ENCODE peak calls at places on chromosome 7, in five cellular contexts. One of them, this sample, is unnamed.

GRCh38 chr7:13602036-13602435 is 387.4 kb downstream of the ETV1 start:
- DNase-seq in activated CD8-positive, alpha-beta T cell treated with anti-CD3 and anti-CD28 coated beads for 36 hours: no peak
- DNase-seq in NB4: no peak
- DNase-seq in WTC11: no peak
- DNase-seq in nephron progenitor cell: no peak
- DNase-seq in this sample: no peak

GRCh38 chr7:106041140-106041717 is 70.9 kb downstream of the SYPL1 start:
- DNase-seq in activated CD8-positive, alpha-beta T cell treated with anti-CD3 and anti-CD28 coated beads for 36 hours: peak; percentile 50
- DNase-seq in NB4: peak; percentile 64
- DNase-seq in nephron progenitor cell: peak; percentile 66
- DNase-seq in WTC11: peak; percentile 72
- DNase-seq in this sample: peak; percentile 59

GRCh38 chr7:105015631-105015965 is 1.6 kb downstream of the KMT2E start:
- DNase-seq in WTC11: no peak
- DNase-seq in nephron progenitor cell: peak; percentile 21
- DNase-seq in NB4: peak; percentile 65
- DNase-seq in activated CD8-positive, alpha-beta T cell treated with anti-CD3 and anti-CD28 coated beads for 36 hours: peak; percentile 58
- DNase-seq in this sample: no peak

GRCh38 chr7:155836216-155837125 is 24.2 kb upstream of the SHH start:
- DNase-seq in NB4: no peak
- DNase-seq in WTC11: no peak
- DNase-seq in nephron progenitor cell: no peak
- DNase-seq in activated CD8-positive, alpha-beta T cell treated with anti-CD3 and anti-CD28 coated beads for 36 hours: no peak
- DNase-seq in this sample: no peak

GRCh38 chr7:99104631-99105030 is 39.3 kb downstream of the SMURF1 start:
- DNase-seq in nephron progenitor cell: no peak
- DNase-seq in activated CD8-positive, alpha-beta T cell treated with anti-CD3 and anti-CD28 coated beads for 36 hours: no peak
- DNase-seq in WTC11: no peak
- DNase-seq in NB4: no peak
- DNase-seq in this sample: no peak

GRCh38 chr7:108598153-108598552 is 28.5 kb downstream of the DNAJB9 start:
- DNase-seq in nephron progenitor cell: peak; percentile 13
- DNase-seq in WTC11: no peak
- DNase-seq in activated CD8-positive, alpha-beta T cell treated with anti-CD3 and anti-CD28 coated beads for 36 hours: no peak
- DNase-seq in NB4: no peak
- DNase-seq in this sample: no peak

GRCh38 chr7:142328006-142328405 is 70.1 kb upstream of the PRSS58 start:
- DNase-seq in WTC11: peak; percentile 34
- DNase-seq in NB4: no peak
- DNase-seq in activated CD8-positive, alpha-beta T cell treated with anti-CD3 and anti-CD28 coated beads for 36 hours: no peak
- DNase-seq in nephron progenitor cell: peak; percentile 41
- DNase-seq in this sample: no peak

GRCh38 chr7:88789480-88790064 is 6.0 kb downstream of the TEX47 start:
- DNase-seq in NB4: peak; percentile 27
- DNase-seq in WTC11: no peak
- DNase-seq in activated CD8-positive, alpha-beta T cell treated with anti-CD3 and anti-CD28 coated beads for 36 hours: no peak
- DNase-seq in nephron progenitor cell: no peak
- DNase-seq in this sample: no peak

GRCh38 chr7:1856161-1856965 is 186.3 kb downstream of the ELFN1 start:
- DNase-seq in NB4: no peak
- DNase-seq in WTC11: peak; percentile 9
- DNase-seq in nephron progenitor cell: peak; percentile 10
- DNase-seq in activated CD8-positive, alpha-beta T cell treated with anti-CD3 and anti-CD28 coated beads for 36 hours: no peak
- DNase-seq in this sample: no peak

GRCh38 chr7:22866965-22867364 is 44.3 kb upstream of the TOMM7 start:
- DNase-seq in activated CD8-positive, alpha-beta T cell treated with anti-CD3 and anti-CD28 coated beads for 36 hours: no peak
- DNase-seq in NB4: no peak
- DNase-seq in WTC11: no peak
- DNase-seq in nephron progenitor cell: no peak
- DNase-seq in this sample: no peak

GRCh38 chr7:119219663-119220062 is 995.2 kb downstream of the ANKRD7 start:
- DNase-seq in activated CD8-positive, alpha-beta T cell treated with anti-CD3 and anti-CD28 coated beads for 36 hours: no peak
- DNase-seq in WTC11: no peak
- DNase-seq in NB4: no peak
- DNase-seq in nephron progenitor cell: no peak
- DNase-seq in this sample: no peak

GRCh38 chr7:64876792-64877713 is 26.0 kb upstream of the ZNF273 start:
- DNase-seq in nephron progenitor cell: peak; percentile 69
- DNase-seq in activated CD8-positive, alpha-beta T cell treated with anti-CD3 and anti-CD28 coated beads for 36 hours: peak; percentile 79
- DNase-seq in WTC11: peak; percentile 80
- DNase-seq in NB4: peak; percentile 40
- DNase-seq in this sample: peak; percentile 47

GRCh38 chr7:69517985-69518731 is 80.1 kb upstream of the AUTS2 start:
- DNase-seq in nephron progenitor cell: no peak
- DNase-seq in NB4: no peak
- DNase-seq in WTC11: peak; percentile 57
- DNase-seq in activated CD8-positive, alpha-beta T cell treated with anti-CD3 and anti-CD28 coated beads for 36 hours: no peak
- DNase-seq in this sample: peak; percentile 20

GRCh38 chr7:65840446-65840845 is 32.4 kb upstream of the VKORC1L1 start:
- DNase-seq in WTC11: no peak
- DNase-seq in activated CD8-positive, alpha-beta T cell treated with anti-CD3 and anti-CD28 coated beads for 36 hours: peak; percentile 57
- DNase-seq in nephron progenitor cell: peak; percentile 30
- DNase-seq in NB4: peak; percentile 32
- DNase-seq in this sample: peak; percentile 19

GRCh38 chr7:97971120-97971989 is 18.6 kb downstream of the OCM2 start:
- DNase-seq in nephron progenitor cell: no peak
- DNase-seq in activated CD8-positive, alpha-beta T cell treated with anti-CD3 and anti-CD28 coated beads for 36 hours: peak; percentile 44
- DNase-seq in WTC11: no peak
- DNase-seq in NB4: peak; percentile 75
- DNase-seq in this sample: no peak

GRCh38 chr7:41107330-41107937 is 595.5 kb downstream of the INHBA start:
- DNase-seq in activated CD8-positive, alpha-beta T cell treated with anti-CD3 and anti-CD28 coated beads for 36 hours: no peak
- DNase-seq in WTC11: no peak
- DNase-seq in nephron progenitor cell: no peak
- DNase-seq in NB4: no peak
- DNase-seq in this sample: no peak

GRCh38 chr7:15643000-15643705 is 43.3 kb downstream of the MEOX2 start:
- DNase-seq in WTC11: no peak
- DNase-seq in nephron progenitor cell: no peak
- DNase-seq in activated CD8-positive, alpha-beta T cell treated with anti-CD3 and anti-CD28 coated beads for 36 hours: no peak
- DNase-seq in NB4: peak; percentile 61
- DNase-seq in this sample: no peak

GRCh38 chr7:16926283-16926682 is 44.5 kb upstream of the AGR3 start:
- DNase-seq in nephron progenitor cell: no peak
- DNase-seq in activated CD8-positive, alpha-beta T cell treated with anti-CD3 and anti-CD28 coated beads for 36 hours: peak; percentile 30
- DNase-seq in NB4: peak; percentile 72
- DNase-seq in WTC11: no peak
- DNase-seq in this sample: no peak

GRCh38 chr7:132108553-132108952 is 467.7 kb downstream of the PLXNA4 start:
- DNase-seq in NB4: no peak
- DNase-seq in WTC11: no peak
- DNase-seq in activated CD8-positive, alpha-beta T cell treated with anti-CD3 and anti-CD28 coated beads for 36 hours: no peak
- DNase-seq in nephron progenitor cell: no peak
- DNase-seq in this sample: no peak

GRCh38 chr7:112211348-112211907 is 4.9 kb downstream of the ZNF277 start:
- DNase-seq in nephron progenitor cell: no peak
- DNase-seq in WTC11: no peak
- DNase-seq in NB4: no peak
- DNase-seq in activated CD8-positive, alpha-beta T cell treated with anti-CD3 and anti-CD28 coated beads for 36 hours: no peak
- DNase-seq in this sample: no peak

GRCh38 chr7:134031835-134032617 is 95.1 kb upstream of the LRGUK start:
- DNase-seq in activated CD8-positive, alpha-beta T cell treated with anti-CD3 and anti-CD28 coated beads for 36 hours: peak; percentile 12
- DNase-seq in nephron progenitor cell: no peak
- DNase-seq in WTC11: no peak
- DNase-seq in NB4: no peak
- DNase-seq in this sample: no peak

GRCh38 chr7:2120841-2121830 is 111.6 kb downstream of the MAD1L1 start:
- DNase-seq in activated CD8-positive, alpha-beta T cell treated with anti-CD3 and anti-CD28 coated beads for 36 hours: no peak
- DNase-seq in WTC11: no peak
- DNase-seq in NB4: no peak
- DNase-seq in nephron progenitor cell: no peak
- DNase-seq in this sample: no peak

GRCh38 chr7:85055906-85056305 is 130.9 kb downstream of the SEMA3D start:
- DNase-seq in nephron progenitor cell: no peak
- DNase-seq in activated CD8-positive, alpha-beta T cell treated with anti-CD3 and anti-CD28 coated beads for 36 hours: no peak
- DNase-seq in WTC11: no peak
- DNase-seq in NB4: no peak
- DNase-seq in this sample: no peak

GRCh38 chr7:18402488-18403183 is 92.9 kb upstream of the HDAC9 start:
- DNase-seq in nephron progenitor cell: no peak
- DNase-seq in WTC11: no peak
- DNase-seq in activated CD8-positive, alpha-beta T cell treated with anti-CD3 and anti-CD28 coated beads for 36 hours: no peak
- DNase-seq in NB4: no peak
- DNase-seq in this sample: no peak

GRCh38 chr7:49001610-49002033 is 77.3 kb downstream of the CDC14C start:
- DNase-seq in activated CD8-positive, alpha-beta T cell treated with anti-CD3 and anti-CD28 coated beads for 36 hours: peak; percentile 22
- DNase-seq in nephron progenitor cell: peak; percentile 42
- DNase-seq in WTC11: peak; percentile 68
- DNase-seq in NB4: peak; percentile 69
- DNase-seq in this sample: peak; percentile 35

GRCh38 chr7:115230882-115231508 is 309.1 kb downstream of the MDFIC start:
- DNase-seq in nephron progenitor cell: no peak
- DNase-seq in activated CD8-positive, alpha-beta T cell treated with anti-CD3 and anti-CD28 coated beads for 36 hours: no peak
- DNase-seq in WTC11: no peak
- DNase-seq in NB4: peak; percentile 42
- DNase-seq in this sample: no peak

GRCh38 chr7:1689356-1689755 is 19.3 kb downstream of the ELFN1 start:
- DNase-seq in NB4: no peak
- DNase-seq in activated CD8-positive, alpha-beta T cell treated with anti-CD3 and anti-CD28 coated beads for 36 hours: no peak
- DNase-seq in nephron progenitor cell: no peak
- DNase-seq in WTC11: no peak
- DNase-seq in this sample: no peak

GRCh38 chr7:102138676-102139075 is 148.0 kb upstream of the SH2B2 start:
- DNase-seq in NB4: no peak
- DNase-seq in activated CD8-positive, alpha-beta T cell treated with anti-CD3 and anti-CD28 coated beads for 36 hours: no peak
- DNase-seq in WTC11: no peak
- DNase-seq in nephron progenitor cell: no peak
- DNase-seq in this sample: no peak

GRCh38 chr7:727104-727805 is at the start of gene PRKAR1B:
- DNase-seq in nephron progenitor cell: peak; percentile 48
- DNase-seq in NB4: peak; percentile 67
- DNase-seq in WTC11: peak; percentile 54
- DNase-seq in activated CD8-positive, alpha-beta T cell treated with anti-CD3 and anti-CD28 coated beads for 36 hours: peak; percentile 65
- DNase-seq in this sample: no peak

GRCh38 chr7:127409629-127410028 is 17.1 kb upstream of the ZNF800 start:
- DNase-seq in nephron progenitor cell: no peak
- DNase-seq in activated CD8-positive, alpha-beta T cell treated with anti-CD3 and anti-CD28 coated beads for 36 hours: no peak
- DNase-seq in NB4: no peak
- DNase-seq in WTC11: no peak
- DNase-seq in this sample: no peak
- TF ChIP-seq CTCF in nephron progenitor cell: no peak
- TF ChIP-seq CTCF in activated CD8-positive, alpha-beta T cell treated with anti-CD3 and anti-CD28 coated beads for 36 hours: no peak
- TF ChIP-seq CTCF in NB4: no peak
- TF ChIP-seq CTCF in WTC11: no peak
- TF ChIP-seq CTCF in this sample: no peak

GRCh38 chr7:150688630-150689029 is 3.1 kb downstream of the GIMAP2 start:
- DNase-seq in activated CD8-positive, alpha-beta T cell treated with anti-CD3 and anti-CD28 coated beads for 36 hours: no peak
- DNase-seq in nephron progenitor cell: no peak
- DNase-seq in WTC11: no peak
- DNase-seq in NB4: no peak
- DNase-seq in this sample: no peak
- TF ChIP-seq CTCF in activated CD8-positive, alpha-beta T cell treated with anti-CD3 and anti-CD28 coated beads for 36 hours: no peak
- TF ChIP-seq CTCF in nephron progenitor cell: no peak
- TF ChIP-seq CTCF in WTC11: no peak
- TF ChIP-seq CTCF in NB4: no peak
- TF ChIP-seq CTCF in this sample: no peak

GRCh38 chr7:77536413-77537135 is 521 bp upstream of the PTPN12 start:
- DNase-seq in WTC11: peak; percentile 99
- DNase-seq in NB4: peak; percentile 99
- DNase-seq in nephron progenitor cell: peak; percentile 99
- DNase-seq in activated CD8-positive, alpha-beta T cell treated with anti-CD3 and anti-CD28 coated beads for 36 hours: peak; percentile 96
- DNase-seq in this sample: peak; percentile 93
- TF ChIP-seq CTCF in WTC11: no peak
- TF ChIP-seq CTCF in NB4: no peak
- TF ChIP-seq CTCF in nephron progenitor cell: no peak
- TF ChIP-seq CTCF in activated CD8-positive, alpha-beta T cell treated with anti-CD3 and anti-CD28 coated beads for 36 hours: no peak
- TF ChIP-seq CTCF in this sample: no peak

DNA sequence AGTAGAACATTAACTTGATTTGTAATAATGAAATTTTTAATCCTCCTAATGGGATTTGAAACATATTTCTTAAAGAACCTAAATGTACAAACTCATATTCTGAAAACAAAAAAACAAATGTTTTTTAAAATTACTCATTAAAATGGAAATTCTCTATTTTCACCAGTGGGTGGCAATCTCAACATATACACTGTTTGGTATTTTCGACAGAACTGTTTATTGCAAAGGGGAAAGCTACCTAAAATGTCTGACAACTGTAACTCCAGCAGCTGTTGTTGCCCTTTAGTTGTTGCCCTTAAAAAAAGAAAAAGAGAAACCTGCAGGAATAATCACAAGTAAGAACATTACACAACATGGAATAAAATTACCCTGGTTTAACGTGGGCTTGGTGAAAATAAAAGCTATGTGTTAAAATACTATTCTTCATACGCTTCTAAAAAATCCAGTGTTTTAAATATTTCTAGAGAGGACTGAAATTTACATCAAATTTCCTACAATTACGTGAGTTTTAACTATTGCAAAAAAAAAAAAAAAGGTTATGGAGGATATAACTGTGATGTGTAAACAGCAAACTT is 54.5 kb downstream of the COL1A2 start:
- DNase-seq in NB4: peak; percentile 54
- DNase-seq in nephron progenitor cell: no peak
- DNase-seq in activated CD8-positive, alpha-beta T cell treated with anti-CD3 and anti-CD28 coated beads for 36 hours: no peak
- DNase-seq in WTC11: no peak
- DNase-seq in this sample: no peak
- TF ChIP-seq CTCF in NB4: peak; percentile 20
- TF ChIP-seq CTCF in nephron progenitor cell: peak; percentile 51
- TF ChIP-seq CTCF in activated CD8-positive, alpha-beta T cell treated with anti-CD3 and anti-CD28 coated beads for 36 hours: peak; percentile 51
- TF ChIP-seq CTCF in WTC11: peak; percentile 22
- TF ChIP-seq CTCF in this sample: peak; percentile 78

GRCh38 chr7:27102578-27103442 is at the start of gene HOXA2:
- DNase-seq in WTC11: no peak
- DNase-seq in NB4: no peak
- DNase-seq in activated CD8-positive, alpha-beta T cell treated with anti-CD3 and anti-CD28 coated beads for 36 hours: no peak
- DNase-seq in nephron progenitor cell: peak; percentile 77
- DNase-seq in this sample: no peak

GRCh38 chr7:27099839-27100225 is 2.7 kb downstream of the HOXA2 start:
- DNase-seq in NB4: no peak
- DNase-seq in nephron progenitor cell: no peak
- DNase-seq in WTC11: no peak
- DNase-seq in activated CD8-positive, alpha-beta T cell treated with anti-CD3 and anti-CD28 coated beads for 36 hours: no peak
- DNase-seq in this sample: no peak

GRCh38 chr7:27101906-27102577 is 441 bp downstream of the HOXA2 start:
- DNase-seq in WTC11: peak; percentile 39
- DNase-seq in nephron progenitor cell: peak; percentile 71
- DNase-seq in NB4: peak; percentile 46
- DNase-seq in activated CD8-positive, alpha-beta T cell treated with anti-CD3 and anti-CD28 coated beads for 36 hours: no peak
- DNase-seq in this sample: no peak

GRCh38 chr7:27100601-27101187 is 1.8 kb downstream of the HOXA2 start:
- DNase-seq in nephron progenitor cell: no peak
- DNase-seq in NB4: no peak
- DNase-seq in WTC11: no peak
- DNase-seq in activated CD8-positive, alpha-beta T cell treated with anti-CD3 and anti-CD28 coated beads for 36 hours: no peak
- DNase-seq in this sample: no peak

GRCh38 chr7:27101188-27101905 is 1.1 kb downstream of the HOXA2 start:
- DNase-seq in NB4: no peak
- DNase-seq in nephron progenitor cell: peak; percentile 52
- DNase-seq in WTC11: no peak
- DNase-seq in activated CD8-positive, alpha-beta T cell treated with anti-CD3 and anti-CD28 coated beads for 36 hours: no peak
- DNase-seq in this sample: no peak
- TF ChIP-seq CTCF in NB4: no peak
- TF ChIP-seq CTCF in nephron progenitor cell: no peak
- TF ChIP-seq CTCF in WTC11: no peak
- TF ChIP-seq CTCF in activated CD8-positive, alpha-beta T cell treated with anti-CD3 and anti-CD28 coated beads for 36 hours: no peak
- TF ChIP-seq CTCF in this sample: no peak

GRCh38 chr7:30396379-30396778 is 82.2 kb downstream of the NOD1 start:
- DNase-seq in activated CD8-positive, alpha-beta T cell treated with anti-CD3 and anti-CD28 coated beads for 36 hours: no peak
- DNase-seq in NB4: peak; percentile 56
- DNase-seq in WTC11: no peak
- DNase-seq in nephron progenitor cell: no peak
- DNase-seq in this sample: no peak
- TF ChIP-seq CTCF in activated CD8-positive, alpha-beta T cell treated with anti-CD3 and anti-CD28 coated beads for 36 hours: no peak
- TF ChIP-seq CTCF in NB4: peak; percentile 35
- TF ChIP-seq CTCF in WTC11: no peak
- TF ChIP-seq CTCF in nephron progenitor cell: no peak
- TF ChIP-seq CTCF in this sample: no peak

This sample was measured in neural crest cell.